ENCODE peak calls at places on chromosomes 5 and 9, in six cellular contexts. Z is neural crest cell; T is naive thymus-derived CD8-positive, alpha-beta T cell; B is stimulated activated CD8-positive, alpha-beta memory T cell treated with anti-CD3 and anti-CD28 coated beads, Interleukin-12 subunit alpha, Interleukin-12 subunit beta, amount 100 ng/mL, for 1 hour; S is stimulated activated CD4-positive, alpha-beta T cell treated with anti-CD3 and anti-CD28 coated beads, Interleukin-4, amount 100 ng/mL, for 24 hours; P is cardiac muscle cell. H is an unnamed sample.

GRCh38 chr5:10441083-10441991 is at the start of gene ROPN1L:
- DNase-seq in T (peak; percentile 77), Z (peak; percentile 76), P (peak; percentile 90), S (peak; percentile 77), B (peak; percentile 61), H (peak; percentile 91)

GRCh38 chr9:97601228-97601898 is 31.8 kb downstream of the TSTD2 start:
- DNase-seq in B (no peak), P (no peak), T (no peak), Z (no peak), S (no peak), H (no peak)

GRCh38 chr9:80448996-80449395 is 877.2 kb downstream of the TLE4 start:
- DNase-seq in S (no peak), Z (no peak), P (no peak), B (no peak), T (no peak), H (no peak)

GRCh38 chr9:93288891-93289883 is 105.2 kb downstream of the WNK2 start:
- DNase-seq in T (no peak), Z (no peak), P (peak; percentile 45), B (no peak), S (no peak), H (no peak)

GRCh38 chr9:135152608-135153337 is 65.3 kb downstream of the OLFM1 start:
- DNase-seq in B (no peak), Z (no peak), T (no peak), P (no peak), S (no peak), H (no peak)

GRCh38 chr5:180689071-180689694 is 39.8 kb upstream of the FLT4 start:
- DNase-seq in B (peak; percentile 13), S (peak; percentile 48), Z (no peak), T (peak; percentile 72), P (no peak), H (no peak)

GRCh38 chr9:79026311-79026710 is 545.5 kb upstream of the TLE4 start:
- DNase-seq in B (no peak), S (no peak), Z (no peak), T (no peak), P (no peak), H (no peak)

GRCh38 chr5:33936004-33936380 is 194 bp upstream of the RXFP3 start:
- DNase-seq in S (peak; percentile 29), T (peak; percentile 13), B (peak; percentile 7), Z (peak; percentile 86), P (peak; percentile 74), H (peak; percentile 82)

GRCh38 chr5:109688999-109689739 is 558 bp upstream of the MAN2A1 start:
- DNase-seq in B (peak; percentile 58), T (peak; percentile 79), Z (no peak), S (peak; percentile 76), P (peak; percentile 94), H (peak; percentile 61)

GRCh38 chr5:172280937-172281336 is 2.6 kb downstream of the UBTD2 start:
- DNase-seq in Z (no peak), B (no peak), S (no peak), T (no peak), P (no peak), H (no peak)

GRCh38 chr5:61030163-61030482 is 85.1 kb downstream of the NDUFAF2 start:
- DNase-seq in Z (no peak), B (no peak), P (no peak), S (no peak), T (no peak), H (no peak)

GRCh38 chr9:120616961-120617636 is 37.1 kb upstream of the CDK5RAP2 start:
- DNase-seq in P (no peak), Z (no peak), B (no peak), S (no peak), T (no peak), H (no peak)

GRCh38 chr9:26331223-26331622 is 561.4 kb downstream of the CAAP1 start:
- DNase-seq in T (no peak), Z (no peak), S (no peak), B (no peak), P (no peak), H (peak; percentile 61)

GRCh38 chr9:132877818-132878694 is at the start of gene AK8:
- DNase-seq in B (peak; percentile 57), P (peak; percentile 82), Z (peak; percentile 68), T (peak; percentile 81), S (peak; percentile 76), H (peak; percentile 59)

GRCh38 chr9:77946969-77947368 is 84.6 kb downstream of the GNAQ start:
- DNase-seq in P (no peak), Z (no peak), S (no peak), B (no peak), T (no peak), H (no peak)

GRCh38 chr9:91094324-91095083 is 267.2 kb downstream of the AUH start:
- DNase-seq in T (no peak), Z (no peak), S (no peak), P (no peak), B (no peak), H (no peak)

GRCh38 chr9:136906251-136906650 is 19.9 kb downstream of the TRAF2 start:
- DNase-seq in S (no peak), T (no peak), Z (no peak), B (no peak), P (no peak), H (no peak)

GRCh38 chr9:110048976-110049698 is 158.8 kb downstream of the C9orf152 start:
- DNase-seq in T (no peak), B (no peak), P (peak; percentile 65), S (peak; percentile 11), Z (peak; percentile 21), H (no peak)

GRCh38 chr9:127803507-127804352 is 1.0 kb downstream of the FPGS start:
- DNase-seq in Z (no peak), B (no peak), S (peak; percentile 36), P (peak; percentile 45), T (no peak), H (no peak)

GRCh38 chr9:34512131-34513078 is 10.4 kb downstream of the ENHO start:
- DNase-seq in S (no peak), B (no peak), Z (no peak), T (no peak), P (no peak), H (no peak)

GRCh38 chr5:74634611-74635286 is 5.8 kb downstream of the ENC1 start:
- DNase-seq in Z (no peak), B (no peak), S (no peak), T (no peak), P (no peak), H (no peak)

GRCh38 chr9:113359385-113359784 is 10.0 kb downstream of the BSPRY start:
- DNase-seq in T (no peak), B (no peak), P (no peak), Z (no peak), S (no peak), H (no peak)

GRCh38 chr9:34783951-34784487 is 74.1 kb upstream of the CCL21 start:
- DNase-seq in P (no peak), B (no peak), T (no peak), Z (no peak), S (no peak), H (no peak)

GRCh38 chr5:158373623-158374375 is 514.9 kb upstream of the CLINT1 start:
- DNase-seq in P (no peak), T (no peak), Z (no peak), B (no peak), S (no peak), H (no peak)

GRCh38 chr5:2005101-2006041 is 122.6 kb upstream of the IRX4 start:
- DNase-seq in S (no peak), B (no peak), T (no peak), P (no peak), Z (no peak), H (no peak)

GRCh38 chr5:65873181-65873580 is 53.2 kb upstream of the ERBIN start:
- DNase-seq in Z (no peak), T (no peak), P (no peak), S (no peak), B (no peak), H (no peak)

GRCh38 chr9:135770203-135770535 is 68.2 kb downstream of the KCNT1 start:
- DNase-seq in T (no peak), Z (no peak), P (no peak), B (no peak), S (no peak), H (no peak)

GRCh38 chr9:6449645-6450044 is 36.6 kb downstream of the UHRF2 start:
- DNase-seq in Z (no peak), P (no peak), B (no peak), T (no peak), S (no peak), H (no peak)